ENCODE peak calls at places on chromosomes 11 and 22, in ten cellular contexts. L is AG04450, K is adrenal gland, N is AG09309, C is hepatocyte, V is Caco-2, F is right lobe of liver, A is heart left ventricle, I is lower leg skin, X is IMR-90. B is an unnamed sample.

GRCh38 chr22:23157560-23158515 is 12.6 kb downstream of the RAB36 start:
- DNase-seq in I (no peak), F (peak), V (no peak), X (no peak), A (peak), K (no peak), N (no peak), C (no peak), L (no peak), B (no peak)

GRCh38 chr22:34623580-34623979 is 442.4 kb upstream of the ISX start:
- DNase-seq in L (no peak), I (no peak), V (no peak), N (no peak), A (no peak), F (no peak), X (no peak), C (no peak), K (no peak), B (no peak)

GRCh38 chr11:118304227-118304808 is at the start of gene CD3E:
- DNase-seq in I (no peak), A (no peak), L (no peak), C (no peak), X (no peak), F (no peak), N (no peak), K (no peak), V (no peak), B (no peak)

GRCh38 chr22:23557467-23557866 is 22.6 kb downstream of the IGLL1 start:
- DNase-seq in A (no peak), F (no peak), V (no peak), L (no peak), K (no peak), X (no peak), I (no peak), N (no peak), C (no peak), B (no peak)

GRCh38 chr11:69013009-69013951 is at the start of gene MRGPRF:
- DNase-seq in L (peak), V (no peak), I (peak), F (peak), K (peak), N (peak), A (peak), C (peak), X (peak), B (no peak)

GRCh38 chr11:114970908-114971645 is 292.8 kb downstream of the NXPE2 start:
- DNase-seq in I (no peak), N (no peak), F (no peak), X (no peak), C (no peak), A (no peak), V (no peak), K (no peak), L (no peak), B (no peak)

GRCh38 chr22:48319321-48320047 is 1508.2 kb downstream of the BRD1 start:
- DNase-seq in X (no peak), L (no peak), I (no peak), N (no peak), K (no peak), F (peak), V (no peak), A (no peak), C (no peak), B (no peak)

GRCh38 chr11:59666969-59667368 is 1.9 kb downstream of the PATL1 start:
- DNase-seq in F (no peak), K (no peak), C (no peak), V (no peak), L (no peak), A (no peak), N (no peak), X (peak), I (no peak), B (no peak)

GRCh38 chr11:87299041-87299481 is 261.3 kb downstream of the TMEM135 start:
- DNase-seq in L (no peak), F (no peak), N (no peak), V (no peak), X (no peak), I (no peak), K (no peak), C (no peak), A (no peak), B (no peak)

GRCh38 chr22:27879923-27880322 is 39.1 kb downstream of the PITPNB start:
- DNase-seq in F (no peak), X (peak), L (no peak), K (no peak), A (no peak), N (no peak), I (no peak), V (peak), C (peak), B (no peak)

GRCh38 chr11:20276661-20277000 is 86.9 kb upstream of the HTATIP2 start:
- DNase-seq in I (no peak), X (no peak), L (no peak), C (no peak), K (no peak), V (no peak), N (no peak), A (no peak), F (no peak), B (no peak)

GRCh38 chr11:67370351-67371076 is 2.9 kb downstream of the CLCF1 start:
- DNase-seq in V (no peak), K (no peak), L (peak), I (no peak), A (no peak), N (no peak), C (peak), X (peak), F (no peak), B (no peak)

GRCh38 chr11:27118371-27118770 is 77.8 kb downstream of the BBOX1 start:
- DNase-seq in V (no peak), I (no peak), C (no peak), F (no peak), K (no peak), A (no peak), X (peak), N (no peak), L (no peak), B (no peak)

GRCh38 chr22:37601540-37602442 is 6.8 kb upstream of the GGA1 start:
- DNase-seq in A (no peak), V (peak), F (no peak), N (peak), C (peak), I (no peak), L (no peak), X (peak), K (no peak), B (no peak)

GRCh38 chr11:119416606-119417580 is 6.1 kb downstream of the THY1 start:
- DNase-seq in K (no peak), N (no peak), A (no peak), X (peak), V (no peak), L (no peak), C (no peak), F (no peak), I (no peak), B (no peak)

GRCh38 chr22:26709617-26710390 is 52.4 kb downstream of the MIAT start:
- DNase-seq in K (no peak), L (peak), N (no peak), F (no peak), I (no peak), A (no peak), V (no peak), C (no peak), X (peak), B (peak)

GRCh38 chr11:132278801-132279574 is 908.6 kb downstream of the NTM start:
- DNase-seq in L (peak), F (no peak), A (no peak), C (peak), X (peak), I (no peak), V (no peak), K (no peak), N (peak), B (no peak)

GRCh38 chr11:116501728-116502127 is 271.1 kb downstream of the BUD13 start:
- DNase-seq in N (no peak), L (no peak), K (no peak), V (no peak), I (no peak), X (no peak), F (no peak), A (no peak), C (no peak), B (no peak)

GRCh38 chr11:119509277-119509841 is 86.4 kb upstream of the THY1 start:
- DNase-seq in C (no peak), A (no peak), N (no peak), X (peak), L (no peak), F (no peak), I (no peak), K (no peak), V (no peak), B (no peak)

GRCh38 chr11:117230286-117230961 is 1.4 kb downstream of the PCSK7 start:
- DNase-seq in V (no peak), I (no peak), F (no peak), K (no peak), X (peak), N (no peak), A (no peak), C (no peak), L (no peak), B (no peak)

GRCh38 chr22:24176630-24177029 is 4.7 kb upstream of the SUSD2 start:
- DNase-seq in N (no peak), A (peak), I (no peak), L (no peak), C (no peak), X (no peak), V (no peak), K (no peak), F (no peak), B (no peak)

GRCh38 chr11:83070878-83071640 is 638 bp downstream of the RAB30 start:
- DNase-seq in X (peak), I (peak), F (peak), L (no peak), A (peak), K (peak), N (no peak), C (peak), V (peak), B (no peak)

GRCh38 chr11:111833524-111833923 is 37.9 kb downstream of the ALG9 start:
- DNase-seq in C (no peak), N (no peak), L (no peak), K (no peak), I (no peak), F (no peak), V (no peak), X (no peak), A (no peak), B (no peak)

GRCh38 chr22:19108807-19109197 is 13.4 kb downstream of the DGCR2 start:
- DNase-seq in V (no peak), N (no peak), I (no peak), A (no peak), C (no peak), L (no peak), K (no peak), X (no peak), F (no peak), B (no peak)

DNA sequence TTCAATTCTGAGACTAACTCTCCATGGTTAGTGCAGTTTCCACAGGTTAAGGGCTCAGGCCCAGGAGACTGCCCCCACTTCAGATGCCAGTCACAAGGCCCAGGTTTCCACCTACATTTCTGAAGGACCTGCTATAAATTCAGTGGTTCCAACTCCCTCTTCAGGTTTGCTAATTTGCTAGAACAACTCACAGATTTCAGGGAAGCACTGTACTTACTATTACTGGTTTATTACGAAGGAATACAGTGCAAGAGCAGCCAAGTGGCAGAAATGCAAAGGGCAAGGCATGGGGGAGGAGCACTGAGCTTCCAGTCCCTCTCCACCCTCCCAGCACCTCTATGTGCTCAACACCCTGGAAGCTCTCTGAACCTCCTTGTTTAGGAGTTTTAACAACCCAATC is 39.3 kb upstream of the SPON1 start:
- DNase-seq in V (no peak), C (no peak), A (no peak), F (no peak), X (no peak), L (no peak), I (no peak), K (no peak), N (no peak), B (no peak)
- H3K4me3 ChIP-seq in V (no peak), C (no peak), A (no peak), F (no peak), X (no peak), L (no peak), I (no peak), K (no peak), N (no peak), B (no peak)

GRCh38 chr11:72672839-72673238 is 1.4 kb downstream of the PDE2A start:
- DNase-seq in L (no peak), K (no peak), N (no peak), X (no peak), F (no peak), A (no peak), V (no peak), I (no peak), C (no peak), B (no peak)

GRCh38 chr11:72675221-72675620 is 999 bp upstream of the PDE2A start:
- DNase-seq in K (no peak), F (no peak), I (no peak), C (no peak), V (no peak), A (no peak), X (no peak), N (no peak), L (no peak), B (no peak)

GRCh38 chr11:72676874-72677341 is 2.7 kb upstream of the PDE2A start:
- DNase-seq in A (peak), I (no peak), K (peak), C (peak), X (peak), N (no peak), L (no peak), F (peak), V (peak), B (no peak)

GRCh38 chr11:72673284-72673942 is 809 bp downstream of the PDE2A start:
- DNase-seq in K (no peak), C (no peak), F (no peak), I (no peak), X (no peak), N (no peak), A (no peak), V (no peak), L (no peak), B (no peak)

DNA sequence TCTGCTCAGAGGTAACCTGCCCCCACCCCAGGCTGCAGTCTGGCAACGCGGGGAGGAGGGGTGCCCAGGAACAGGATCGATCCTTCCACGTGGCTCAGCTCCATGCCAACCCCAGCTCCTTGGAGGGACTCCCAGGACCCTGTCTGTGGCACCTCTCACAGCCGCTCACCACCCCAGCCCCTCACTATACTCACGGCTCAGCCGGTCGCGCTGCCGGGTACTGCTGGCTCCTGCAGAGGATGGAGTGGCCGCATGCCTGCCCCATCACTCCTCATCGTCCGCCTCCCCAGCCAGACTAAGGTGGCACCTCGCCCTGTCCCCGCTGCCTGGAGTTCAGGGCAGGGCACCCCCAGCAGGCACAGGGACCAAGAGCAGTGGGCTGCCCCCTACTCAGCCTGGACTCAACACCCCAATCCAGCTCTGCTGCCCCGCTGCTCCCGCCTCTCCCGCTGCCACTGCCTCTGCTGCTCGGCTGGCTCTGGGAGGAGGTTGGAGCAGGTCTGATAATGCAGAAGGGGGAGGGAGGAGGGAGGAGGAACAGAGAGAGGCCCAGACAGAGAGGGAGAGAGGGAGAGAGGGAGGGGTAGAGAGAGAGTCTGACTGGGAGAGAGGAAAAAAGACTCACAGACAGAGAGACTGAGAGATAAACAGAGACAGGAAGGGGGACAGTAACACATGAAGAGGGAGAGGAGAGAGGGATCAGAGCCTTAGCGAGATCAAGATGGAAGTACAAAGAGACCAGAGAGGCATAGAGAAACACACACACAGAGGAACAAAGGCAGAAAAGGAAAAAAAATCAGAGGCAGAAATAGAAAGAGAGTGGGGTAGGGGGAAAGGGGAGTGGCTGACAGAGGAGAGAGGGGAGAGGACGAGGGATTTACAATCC is at the start of gene PDE2A:
- DNase-seq in F (no peak), L (no peak), N (no peak), K (no peak), V (no peak), C (no peak), A (no peak), I (no peak), X (no peak), B (no peak)
- TF ChIP-seq CTCF in F (no peak), L (no peak), N (no peak), K (no peak), V (no peak), C (no peak), A (no peak), I (no peak), X (no peak), B (no peak)

GRCh38 chr22:29660021-29660420 is 56.6 kb downstream of the NF2 start:
- DNase-seq in N (no peak), C (no peak), X (no peak), I (no peak), F (no peak), L (no peak), V (no peak), K (no peak), A (no peak), B (no peak)
- H3K4me3 ChIP-seq in N (no peak), C (no peak), X (no peak), I (no peak), F (no peak), L (no peak), V (no peak), K (no peak), A (no peak), B (no peak)

GRCh38 chr11:9460322-9461067 is at the start of gene ZNF143:
- DNase-seq in A (peak), K (peak), C (peak), I (peak), F (peak), N (peak), L (peak), X (peak), V (peak), B (peak)

GRCh38 chr11:9461068-9461759 is 402 bp downstream of the ZNF143 start:
- DNase-seq in K (peak), F (peak), C (peak), I (peak), X (peak), N (peak), V (peak), L (peak), A (peak), B (peak)

GRCh38 chr11:9462172-9462799 is 1.5 kb downstream of the ZNF143 start:
- DNase-seq in N (no peak), F (no peak), K (no peak), V (no peak), X (peak), A (no peak), I (no peak), L (no peak), C (no peak), B (no peak)

GRCh38 chr11:9461760-9462134 is 935 bp downstream of the ZNF143 start:
- DNase-seq in X (peak), K (no peak), L (no peak), I (no peak), N (no peak), F (no peak), C (no peak), A (no peak), V (no peak), B (no peak)

GRCh38 chr11:9459573-9460321 is 1.1 kb upstream of the ZNF143 start:
- DNase-seq in I (peak), C (peak), V (no peak), N (peak), L (peak), X (peak), A (no peak), F (no peak), K (no peak), B (no peak)
- TF ChIP-seq CTCF in I (no peak), C (no peak), V (no peak), N (no peak), L (no peak), X (no peak), A (no peak), F (no peak), K (no peak), B (no peak)

DNA sequence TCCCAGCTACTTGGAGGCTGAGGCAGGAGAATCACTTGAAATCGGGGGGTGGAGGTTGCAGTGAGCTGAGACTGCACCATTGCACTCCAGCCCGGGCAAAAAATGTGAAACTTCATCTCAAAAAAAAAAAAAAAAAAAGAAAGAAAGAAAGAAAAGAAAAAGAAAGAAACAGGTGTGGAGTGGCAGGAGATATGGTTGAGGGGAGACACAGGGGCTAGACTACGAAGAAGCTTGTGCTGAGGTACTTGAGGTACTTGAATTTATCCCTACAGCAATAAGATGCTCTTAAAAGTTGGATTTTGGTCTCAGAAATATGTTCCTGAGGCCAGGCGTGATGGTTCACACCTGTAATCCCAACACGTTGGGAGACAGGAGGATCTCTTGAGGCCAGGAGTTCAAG is 2.2 kb upstream of the MAJIN start:
- DNase-seq in F (peak), L (no peak), X (no peak), C (no peak), V (no peak), K (no peak), I (no peak), A (no peak), N (no peak), B (no peak)
- H3K4me3 ChIP-seq in F (no peak), L (no peak), X (no peak), C (no peak), V (no peak), K (no peak), I (no peak), A (no peak), N (no peak), B (no peak)

GRCh38 chr11:57675176-57675941 is 7.4 kb downstream of the ZDHHC5 start:
- DNase-seq in F (no peak), X (no peak), L (no peak), C (no peak), I (no peak), V (no peak), N (no peak), K (no peak), A (no peak), B (no peak)
- TF ChIP-seq CTCF in F (no peak), X (no peak), L (no peak), C (no peak), I (no peak), V (no peak), N (no peak), K (no peak), A (no peak), B (no peak)

DNA sequence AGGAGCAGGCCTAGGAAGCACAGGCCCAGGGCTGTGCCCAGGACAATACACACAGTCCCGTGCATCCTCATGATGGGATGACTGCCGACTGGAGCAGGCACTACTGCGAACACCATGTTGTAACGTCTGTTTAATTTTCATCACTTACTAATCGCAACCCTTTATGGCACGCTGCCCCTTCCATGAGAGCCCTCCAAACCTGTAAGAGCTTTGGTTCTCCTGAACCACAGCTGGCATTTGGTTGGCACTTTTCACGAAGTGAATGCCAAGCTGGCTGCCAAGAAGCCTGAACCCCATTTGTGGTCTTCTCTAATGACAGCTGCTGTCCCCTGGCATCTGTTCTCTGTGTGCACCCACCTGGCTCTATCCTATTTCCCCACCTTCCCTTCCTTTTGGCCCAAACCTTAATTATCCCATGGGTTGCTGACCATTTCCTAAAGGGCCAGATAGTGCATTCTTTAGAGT is 36.5 kb downstream of the APOL1 start:
- DNase-seq in A (peak), X (no peak), V (no peak), K (no peak), F (no peak), C (no peak), N (no peak), L (no peak), I (no peak), B (no peak)
- H3K4me3 ChIP-seq in A (no peak), X (no peak), V (no peak), K (no peak), F (no peak), C (no peak), N (no peak), L (no peak), I (no peak), B (no peak)

B was measured in AG04449.